ENCODE peak calls at places on chromosome 7, in four cellular contexts. O is HL-60, Y is K562, T is GM12878. U is an unnamed sample.

GRCh38 chr7:54663186-54663585 is 95.8 kb downstream of the SEC61G start:
- DNase-seq in O (no peak), Y (no peak), T (no peak), U (no peak)

GRCh38 chr7:80018941-80019808 is 115.5 kb upstream of the GNAI1 start:
- DNase-seq in O (peak; percentile 15), Y (peak; percentile 62), T (no peak), U (peak; percentile 30)

GRCh38 chr7:149414745-149415390 is 46.0 kb downstream of the ZNF777 start:
- DNase-seq in O (no peak), Y (no peak), T (no peak), U (no peak)

GRCh38 chr7:14424675-14425074 is 435.2 kb upstream of the ETV1 start:
- DNase-seq in O (no peak), Y (no peak), T (no peak), U (no peak)

GRCh38 chr7:691361-692045 is 35.0 kb upstream of the DNAAF5 start:
- DNase-seq in O (no peak), Y (no peak), T (no peak), U (no peak)

GRCh38 chr7:727806-728460 is 852 bp upstream of the PRKAR1B start:
- DNase-seq in O (no peak), Y (no peak), T (no peak), U (no peak)

GRCh38 chr7:143396182-143396581 is 12.5 kb downstream of the EPHA1 start:
- DNase-seq in O (no peak), Y (no peak), T (no peak), U (no peak)

GRCh38 chr7:44184874-44185446 is 4.3 kb downstream of the GCK start:
- DNase-seq in O (peak; percentile 12), Y (no peak), T (no peak), U (no peak)

GRCh38 chr7:50657341-50657873 is 92.2 kb upstream of the DDC start:
- DNase-seq in O (no peak), Y (no peak), T (no peak), U (no peak)

GRCh38 chr7:42930889-42931288 is 1.1 kb downstream of the PSMA2 start:
- DNase-seq in O (no peak), Y (no peak), T (no peak), U (no peak)

GRCh38 chr7:149720372-149721083 is 52.9 kb downstream of the ZNF467 start:
- DNase-seq in O (no peak), Y (no peak), T (no peak), U (no peak)

GRCh38 chr7:11436317-11436716 is 395.7 kb downstream of the THSD7A start:
- DNase-seq in O (no peak), Y (no peak), T (no peak), U (no peak)

GRCh38 chr7:94856643-94857042 is 50.8 kb upstream of the PPP1R9A start:
- DNase-seq in O (no peak), Y (no peak), T (no peak), U (no peak)

GRCh38 chr7:72925546-72926120 is 738 bp downstream of the POM121 start:
- DNase-seq in O (no peak), Y (peak; percentile 44), T (no peak), U (no peak)

GRCh38 chr7:5550831-5551230 is 127.2 kb upstream of the TNRC18 start:
- DNase-seq in O (no peak), Y (no peak), T (no peak), U (no peak)

GRCh38 chr7:115707236-115707635 is 323.3 kb downstream of the TFEC start:
- DNase-seq in O (no peak), Y (no peak), T (no peak), U (no peak)

GRCh38 chr7:29107056-29107455 is 39.3 kb downstream of the CPVL start:
- DNase-seq in O (no peak), Y (no peak), T (no peak), U (no peak)

GRCh38 chr7:8260871-8261707 is 878 bp downstream of the ICA1 start:
- DNase-seq in O (peak; percentile 58), Y (peak; percentile 56), T (no peak), U (peak; percentile 11)

GRCh38 chr7:132865766-132866531 is 215.9 kb downstream of the CHCHD3 start:
- DNase-seq in O (no peak), Y (no peak), T (no peak), U (no peak)

GRCh38 chr7:123131140-123131539 is 68.6 kb downstream of the SLC13A1 start:
- DNase-seq in O (no peak), Y (no peak), T (no peak), U (no peak)

GRCh38 chr7:47088329-47089067 is 493.4 kb downstream of the TNS3 start:
- DNase-seq in O (peak; percentile 9), Y (peak; percentile 54), T (no peak), U (peak; percentile 19)

GRCh38 chr7:142501434-142501833 is 243.6 kb upstream of the PRSS58 start:
- DNase-seq in O (no peak), Y (no peak), T (no peak), U (no peak)

GRCh38 chr7:158355456-158356065 is 232.1 kb downstream of the PTPRN2 start:
- DNase-seq in O (no peak), Y (peak; percentile 39), T (no peak), U (no peak)

GRCh38 chr7:105830405-105831218 is 45.8 kb downstream of the ATXN7L1 start:
- DNase-seq in O (no peak), Y (no peak), T (no peak), U (no peak)

GRCh38 chr7:12633589-12633988 is 53.8 kb upstream of the ARL4A start:
- DNase-seq in O (no peak), Y (no peak), T (no peak), U (no peak)

GRCh38 chr7:157678503-157678902 is 341.7 kb downstream of the DNAJB6 start:
- DNase-seq in O (no peak), Y (no peak), T (no peak), U (no peak)

GRCh38 chr7:34090796-34091195 is 185.5 kb downstream of the BMPER start:
- DNase-seq in O (no peak), Y (no peak), T (no peak), U (no peak)

GRCh38 chr7:8147004-8147403 is 115.0 kb downstream of the ICA1 start:
- DNase-seq in O (no peak), Y (no peak), T (no peak), U (no peak)

GRCh38 chr7:35450456-35450855 is 196.6 kb upstream of the TBX20 start:
- DNase-seq in O (no peak), Y (no peak), T (no peak), U (no peak)

GRCh38 chr7:102834999-102835398 is 77.8 kb upstream of the LRRC17 start:
- DNase-seq in O (no peak), Y (no peak), T (peak; percentile 57), U (peak; percentile 18)

GRCh38 chr7:102837802-102838201 is 75.0 kb upstream of the LRRC17 start:
- DNase-seq in O (no peak), Y (no peak), T (no peak), U (no peak)

GRCh38 chr7:102834466-102834865 is 78.3 kb upstream of the LRRC17 start:
- DNase-seq in O (no peak), Y (no peak), T (no peak), U (no peak)

GRCh38 chr7:102836977-102837376 is 75.8 kb upstream of the LRRC17 start:
- DNase-seq in O (no peak), Y (no peak), T (no peak), U (no peak)

DNA sequence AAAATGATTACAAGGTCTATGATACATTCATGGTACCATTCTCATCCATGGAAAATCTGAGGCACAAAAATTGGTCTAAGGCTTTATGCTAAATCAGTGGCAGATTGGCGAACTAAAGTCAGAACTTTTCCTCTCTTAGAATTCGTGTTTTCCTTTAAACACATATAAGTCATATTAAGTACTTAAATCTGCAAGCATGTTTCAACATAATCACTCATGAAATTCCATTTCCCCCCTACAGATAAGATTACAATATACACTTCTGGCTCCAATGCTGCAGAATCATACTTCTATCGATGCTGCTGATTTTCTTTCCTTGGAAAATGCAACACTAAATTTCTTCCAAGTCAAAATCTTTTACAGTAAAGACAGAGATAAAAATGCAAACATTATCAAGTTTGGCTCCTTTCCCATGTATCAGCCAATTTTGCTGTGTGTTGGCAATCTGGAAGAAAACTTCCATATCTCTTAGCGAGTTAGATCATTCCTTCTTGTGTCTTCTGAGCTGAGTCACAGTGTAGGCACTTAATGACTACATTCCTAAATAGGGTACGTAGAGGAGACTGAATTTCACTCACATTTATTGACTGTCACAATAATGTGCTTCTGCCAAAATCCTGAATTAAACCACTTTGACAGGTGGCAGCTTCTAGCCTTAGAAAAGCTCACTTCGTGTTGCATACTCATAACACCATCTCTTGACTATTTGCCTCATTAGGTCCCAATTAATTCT is 76.4 kb upstream of the LRRC17 start:
- DNase-seq in O (no peak), Y (no peak), T (no peak), U (no peak)
- TF ChIP-seq SPI1 in O (no peak), Y (no peak), T (no peak), U (no peak)

GRCh38 chr7:56079450-56080185 is 13.1 kb downstream of the PHKG1 start:
- DNase-seq in O (no peak), Y (no peak), T (no peak), U (no peak)

GRCh38 chr7:56078196-56078595 is 14.1 kb downstream of the SUMF2 start:
- DNase-seq in O (no peak), Y (no peak), T (no peak), U (no peak)

GRCh38 chr7:56077681-56078080 is 13.6 kb downstream of the SUMF2 start:
- DNase-seq in O (no peak), Y (no peak), T (no peak), U (no peak)

DNA sequence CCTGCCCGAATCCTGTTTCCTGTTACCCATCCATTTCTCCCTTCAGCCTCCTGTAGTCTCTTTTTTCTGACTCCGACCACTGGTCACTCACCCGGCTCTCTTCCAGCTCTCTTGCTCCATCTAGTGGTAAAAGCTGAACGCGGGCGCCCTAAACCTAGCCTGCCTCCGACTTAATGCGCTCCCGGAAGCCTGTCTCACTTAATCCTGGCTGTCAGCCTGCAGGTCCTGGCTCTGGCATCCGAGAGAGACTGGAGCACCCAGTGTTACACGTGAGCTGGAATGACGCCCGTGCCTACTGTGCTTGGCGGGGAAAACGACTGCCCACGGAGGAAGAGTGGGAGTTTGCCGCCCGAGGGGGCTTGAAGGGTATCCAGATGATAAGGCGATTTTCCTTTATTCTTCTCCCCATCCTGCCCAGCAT is 10.3 kb downstream of the SUMF2 start:
- DNase-seq in O (peak; percentile 75), Y (peak; percentile 82), T (no peak), U (peak; percentile 61)
- TF ChIP-seq POLR2AphosphoS5 in O (no peak), Y (no peak), T (no peak), U (no peak)

GRCh38 chr7:78473902-78474301 is 675.3 kb downstream of the PHTF2 start:
- DNase-seq in O (no peak), Y (no peak), T (no peak), U (no peak)

GRCh38 chr7:78476851-78477405 is 678.4 kb downstream of the PHTF2 start:
- DNase-seq in O (no peak), Y (no peak), T (no peak), U (no peak)

GRCh38 chr7:78472519-78472918 is 673.9 kb downstream of the PHTF2 start:
- DNase-seq in O (no peak), Y (no peak), T (no peak), U (no peak)

GRCh38 chr7:78473011-78473410 is 674.4 kb downstream of the PHTF2 start:
- DNase-seq in O (no peak), Y (no peak), T (no peak), U (no peak)
- TF ChIP-seq SPI1 in O (no peak), Y (no peak), T (no peak), U (no peak)

DNA sequence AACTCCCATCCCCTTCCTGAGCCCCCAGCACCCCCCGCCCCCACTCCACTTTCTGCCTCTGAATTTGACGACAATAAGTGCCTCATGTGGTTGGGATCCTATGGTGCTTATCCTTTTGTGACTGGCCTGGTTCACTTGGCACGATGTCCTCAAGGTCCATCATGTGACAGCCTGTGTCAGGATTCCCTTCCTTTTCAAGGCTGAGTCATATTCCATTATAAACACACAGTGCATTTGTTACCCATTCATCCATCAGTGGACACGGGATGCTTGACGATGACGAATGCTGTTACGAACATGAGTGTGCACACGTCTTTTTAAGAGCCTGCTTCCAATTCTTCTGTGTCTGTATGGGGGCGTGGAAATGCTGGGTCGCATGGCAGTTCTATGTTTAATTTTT is 26.7 kb downstream of the SHH start:
- DNase-seq in O (no peak), Y (no peak), T (no peak), U (no peak)
- TF ChIP-seq POLR2AphosphoS5 in O (no peak), Y (no peak), T (no peak), U (no peak)